ENCODE peak calls at places on chromosome 1, in ten cellular contexts. K is NCI-H774; T is GM13977; N is neural crest cell; J is breast epithelium; Y is activated CD8-positive, alpha-beta memory T cell treated with anti-CD3 and anti-CD28 coated beads for 4 hours; M is epithelial cell of esophagus; A is progenitor cell of endocrine pancreas; G is iris pigment epithelial cell; W is HCT116. F is an unnamed sample.

GRCh38 chr1:40848530-40849189 is 13.5 kb downstream of the CITED4 start:
- DNase-seq in M (peak; percentile 82), W (peak; percentile 71), A (peak; percentile 56), J (peak; percentile 78), K (peak; percentile 88), N (peak; percentile 46), Y (no peak), G (peak; percentile 61), T (peak; percentile 42), F (no peak)

GRCh38 chr1:39544327-39544726 is 32.3 kb downstream of the PABPC4 start:
- DNase-seq in W (no peak), K (no peak), T (no peak), M (no peak), A (no peak), G (no peak), N (no peak), J (no peak), Y (no peak), F (no peak)

GRCh38 chr1:235079443-235079967 is 49.1 kb downstream of the TOMM20 start:
- DNase-seq in A (no peak), J (peak; percentile 64), Y (no peak), G (peak; percentile 68), W (peak; percentile 92), N (no peak), T (peak; percentile 39), M (peak; percentile 99), K (peak; percentile 41), F (no peak)

GRCh38 chr1:26705788-26706237 is 10.0 kb downstream of the ARID1A start:
- DNase-seq in K (no peak), Y (no peak), G (peak; percentile 77), J (no peak), A (no peak), M (peak; percentile 77), N (no peak), T (no peak), W (no peak), F (no peak)

GRCh38 chr1:56617141-56617540 is 28.0 kb upstream of the PRKAA2 start:
- DNase-seq in G (peak; percentile 34), J (no peak), N (no peak), K (no peak), T (no peak), W (no peak), Y (no peak), M (peak; percentile 74), A (no peak), F (no peak)

GRCh38 chr1:165239873-165240272 is 116.6 kb downstream of the LMX1A start:
- DNase-seq in W (no peak), M (no peak), Y (no peak), G (no peak), J (no peak), N (no peak), T (no peak), A (no peak), K (no peak), F (no peak)

GRCh38 chr1:54327386-54328116 is 78.6 kb downstream of the SSBP3 start:
- DNase-seq in M (no peak), G (peak; percentile 40), N (no peak), K (no peak), W (no peak), Y (no peak), T (peak; percentile 40), J (no peak), A (no peak), F (no peak)

GRCh38 chr1:20715406-20715805 is 2.4 kb downstream of the KIF17 start:
- DNase-seq in T (no peak), K (no peak), A (no peak), W (no peak), G (no peak), J (no peak), M (no peak), Y (no peak), N (no peak), F (no peak)

GRCh38 chr1:1614204-1614953 is 921 bp upstream of the MIB2 start:
- DNase-seq in N (no peak), Y (peak; percentile 22), A (no peak), G (peak; percentile 95), J (no peak), T (no peak), W (no peak), K (no peak), M (peak; percentile 73), F (peak; percentile 50)

GRCh38 chr1:179809506-179810366 is 66.6 kb downstream of the FAM163A start:
- DNase-seq in G (peak; percentile 75), W (peak; percentile 56), M (peak; percentile 78), J (peak; percentile 63), N (peak; percentile 74), K (peak; percentile 68), Y (peak; percentile 26), T (peak; percentile 80), A (peak; percentile 59), F (peak; percentile 79)

GRCh38 chr1:23593556-23594148 is 34.4 kb upstream of the ID3 start:
- DNase-seq in T (no peak), N (no peak), A (no peak), W (no peak), G (peak; percentile 37), M (peak; percentile 98), K (no peak), J (no peak), Y (no peak), F (no peak)

GRCh38 chr1:13830616-13831280 is 130.8 kb downstream of the PRDM2 start:
- DNase-seq in J (no peak), M (no peak), W (no peak), G (no peak), Y (no peak), N (no peak), K (no peak), T (no peak), A (no peak), F (no peak)

GRCh38 chr1:222911866-222912265 is 97.0 kb downstream of the DISP1 start:
- DNase-seq in N (no peak), K (no peak), M (no peak), A (no peak), W (no peak), Y (no peak), G (peak; percentile 76), J (no peak), T (no peak), F (no peak)

GRCh38 chr1:4105300-4105880 is 205.3 kb upstream of the C1orf174 start:
- DNase-seq in Y (no peak), K (no peak), N (no peak), W (no peak), T (no peak), J (no peak), G (no peak), A (no peak), M (no peak), F (no peak)

GRCh38 chr1:198316681-198317080 is 159.9 kb downstream of the NEK7 start:
- DNase-seq in M (no peak), J (no peak), G (no peak), A (no peak), Y (no peak), W (no peak), K (no peak), N (no peak), T (no peak), F (no peak)

GRCh38 chr1:66137235-66137634 is 344.5 kb downstream of the PDE4B start:
- DNase-seq in M (no peak), T (no peak), N (no peak), G (no peak), Y (no peak), W (no peak), A (no peak), J (no peak), K (no peak), F (no peak)

GRCh38 chr1:59673575-59674467 is 140.9 kb upstream of the HOOK1 start:
- DNase-seq in W (no peak), M (peak; percentile 100), G (no peak), K (no peak), T (no peak), Y (no peak), N (no peak), A (no peak), J (peak; percentile 64), F (no peak)

GRCh38 chr1:71464016-71464415 is 383.2 kb upstream of the ZRANB2 start:
- DNase-seq in N (no peak), T (no peak), G (no peak), M (peak; percentile 1), W (no peak), Y (no peak), J (no peak), A (no peak), K (no peak), F (no peak)

GRCh38 chr1:39940980-39941871 is 13.7 kb upstream of the MFSD2A start:
- DNase-seq in J (no peak), N (no peak), M (no peak), T (no peak), K (no peak), W (no peak), G (no peak), A (no peak), Y (no peak), F (no peak)

F was measured in ecto neural progenitor cell.